ENCODE peak calls at places on chromosomes 2 and 18, in four cellular contexts. U is iPS-NIHi11, I is fibroblast of gingiva, S is dermis microvascular lymphatic vessel endothelial cell. H is an unnamed sample.

GRCh38 chr2:20661028-20661980 is 5.6 kb upstream of the GDF7 start:
- DNase-seq in U (peak), I (peak), S (peak), H (peak)

GRCh38 chr2:173448938-173449471 is 94.3 kb downstream of the CDCA7 start:
- DNase-seq in U (peak), I (peak), S (peak), H (peak)

GRCh38 chr2:224145751-224146355 is 106.8 kb upstream of the SERPINE2 start:
- DNase-seq in U (no peak), I (peak), S (peak), H (no peak)

GRCh38 chr18:6055711-6056110 is 160.4 kb upstream of the TMEM200C start:
- DNase-seq in U (no peak), I (peak), S (no peak), H (no peak)

GRCh38 chr18:42048150-42048549 is 93.1 kb downstream of the PIK3C3 start:
- DNase-seq in U (no peak), I (peak), S (peak), H (peak)

GRCh38 chr2:25899404-25899925 is 21.2 kb upstream of the ASXL2 start:
- DNase-seq in U (no peak), I (no peak), S (no peak), H (no peak)

GRCh38 chr2:5914831-5915611 is 222.8 kb downstream of the SOX11 start:
- DNase-seq in U (no peak), I (no peak), S (no peak), H (peak)

GRCh38 chr18:50757358-50757757 is 62.5 kb downstream of the MRO start:
- DNase-seq in U (no peak), I (no peak), S (no peak), H (no peak)

GRCh38 chr2:235868645-235869044 is 299.5 kb downstream of the GBX2 start:
- DNase-seq in U (no peak), I (no peak), S (no peak), H (no peak)

GRCh38 chr18:30150466-30151019 is 892.0 kb downstream of the DSC3 start:
- DNase-seq in U (no peak), I (no peak), S (no peak), H (no peak)

GRCh38 chr18:48059363-48060109 is 129.1 kb upstream of the SMAD2 start:
- DNase-seq in U (peak), I (no peak), S (no peak), H (peak)